ENCODE peak calls at places on chromosomes 16 and 17, in eight cellular contexts. One of them, this sample, is unnamed.

GRCh38 chr17:47301161-47301560 is 22.6 kb upstream of the EFCAB13 start:
- DNase-seq in AG10803: no peak
- DNase-seq in neural progenitor cell: no peak
- DNase-seq in tibial artery: no peak
- DNase-seq in AG09309: no peak
- DNase-seq in cardiac muscle cell: no peak
- DNase-seq in pancreas: no peak
- DNase-seq in foreskin fibroblast: no peak
- DNase-seq in this sample: no peak

GRCh38 chr17:21167303-21167702 is 40.5 kb downstream of the DHRS7B start:
- DNase-seq in AG10803: peak
- DNase-seq in neural progenitor cell: no peak
- DNase-seq in tibial artery: no peak
- DNase-seq in AG09309: no peak
- DNase-seq in cardiac muscle cell: no peak
- DNase-seq in pancreas: no peak
- DNase-seq in foreskin fibroblast: peak
- DNase-seq in this sample: no peak

GRCh38 chr17:17693253-17693954 is 12.1 kb downstream of the RAI1 start:
- DNase-seq in AG10803: no peak
- DNase-seq in neural progenitor cell: peak
- DNase-seq in tibial artery: peak
- DNase-seq in AG09309: no peak
- DNase-seq in cardiac muscle cell: peak
- DNase-seq in pancreas: peak
- DNase-seq in foreskin fibroblast: no peak
- DNase-seq in this sample: no peak

GRCh38 chr17:76924345-76925332 is 56.4 kb downstream of the MGAT5B start:
- DNase-seq in AG10803: no peak
- DNase-seq in neural progenitor cell: no peak
- DNase-seq in tibial artery: no peak
- DNase-seq in AG09309: no peak
- DNase-seq in cardiac muscle cell: no peak
- DNase-seq in pancreas: no peak
- DNase-seq in foreskin fibroblast: no peak
- DNase-seq in this sample: no peak

GRCh38 chr16:61858996-61859395 is 177.2 kb downstream of the CDH8 start:
- DNase-seq in AG10803: peak
- DNase-seq in neural progenitor cell: no peak
- DNase-seq in tibial artery: no peak
- DNase-seq in AG09309: peak
- DNase-seq in cardiac muscle cell: no peak
- DNase-seq in pancreas: no peak
- DNase-seq in foreskin fibroblast: peak
- DNase-seq in this sample: no peak

GRCh38 chr17:14019186-14019956 is 49.9 kb upstream of the COX10 start:
- DNase-seq in AG10803: peak
- DNase-seq in neural progenitor cell: no peak
- DNase-seq in tibial artery: no peak
- DNase-seq in AG09309: no peak
- DNase-seq in cardiac muscle cell: no peak
- DNase-seq in pancreas: no peak
- DNase-seq in foreskin fibroblast: peak
- DNase-seq in this sample: peak

GRCh38 chr16:57482845-57483545 is 3.3 kb downstream of the DOK4 start:
- DNase-seq in AG10803: no peak
- DNase-seq in neural progenitor cell: no peak
- DNase-seq in tibial artery: peak
- DNase-seq in AG09309: no peak
- DNase-seq in cardiac muscle cell: no peak
- DNase-seq in pancreas: peak
- DNase-seq in foreskin fibroblast: no peak
- DNase-seq in this sample: no peak

GRCh38 chr16:55988013-55988412 is 112.8 kb upstream of the CES5A start:
- DNase-seq in AG10803: no peak
- DNase-seq in neural progenitor cell: no peak
- DNase-seq in tibial artery: no peak
- DNase-seq in AG09309: no peak
- DNase-seq in cardiac muscle cell: no peak
- DNase-seq in pancreas: no peak
- DNase-seq in foreskin fibroblast: no peak
- DNase-seq in this sample: no peak

GRCh38 chr16:2518823-2519710 is 1.1 kb upstream of the AMDHD2 start:
- DNase-seq in AG10803: no peak
- DNase-seq in neural progenitor cell: no peak
- DNase-seq in tibial artery: no peak
- DNase-seq in AG09309: no peak
- DNase-seq in cardiac muscle cell: no peak
- DNase-seq in pancreas: no peak
- DNase-seq in foreskin fibroblast: no peak
- DNase-seq in this sample: no peak

GRCh38 chr17:50044483-50044882 is 11.4 kb upstream of the ITGA3 start:
- DNase-seq in AG10803: no peak
- DNase-seq in neural progenitor cell: no peak
- DNase-seq in tibial artery: peak
- DNase-seq in AG09309: no peak
- DNase-seq in cardiac muscle cell: no peak
- DNase-seq in pancreas: no peak
- DNase-seq in foreskin fibroblast: no peak
- DNase-seq in this sample: no peak

GRCh38 chr17:43936434-43936833 is 5.8 kb downstream of the PPY start:
- DNase-seq in AG10803: peak
- DNase-seq in neural progenitor cell: no peak
- DNase-seq in tibial artery: no peak
- DNase-seq in AG09309: no peak
- DNase-seq in cardiac muscle cell: no peak
- DNase-seq in pancreas: no peak
- DNase-seq in foreskin fibroblast: peak
- DNase-seq in this sample: peak

GRCh38 chr17:40419559-40420331 is 2.0 kb upstream of the TOP2A start:
- DNase-seq in AG10803: no peak
- DNase-seq in neural progenitor cell: peak
- DNase-seq in tibial artery: no peak
- DNase-seq in AG09309: no peak
- DNase-seq in cardiac muscle cell: no peak
- DNase-seq in pancreas: no peak
- DNase-seq in foreskin fibroblast: no peak
- DNase-seq in this sample: no peak

GRCh38 chr17:61457226-61457983 is 5.2 kb downstream of the TBX4 start:
- DNase-seq in AG10803: no peak
- DNase-seq in neural progenitor cell: peak
- DNase-seq in tibial artery: no peak
- DNase-seq in AG09309: no peak
- DNase-seq in cardiac muscle cell: no peak
- DNase-seq in pancreas: no peak
- DNase-seq in foreskin fibroblast: no peak
- DNase-seq in this sample: no peak

GRCh38 chr17:19716108-19717030 is at the start of gene SLC47A2:
- DNase-seq in AG10803: no peak
- DNase-seq in neural progenitor cell: peak
- DNase-seq in tibial artery: peak
- DNase-seq in AG09309: no peak
- DNase-seq in cardiac muscle cell: no peak
- DNase-seq in pancreas: no peak
- DNase-seq in foreskin fibroblast: no peak
- DNase-seq in this sample: no peak

GRCh38 chr17:49964539-49965521 is 4.2 kb upstream of the DLX4 start:
- DNase-seq in AG10803: no peak
- DNase-seq in neural progenitor cell: peak
- DNase-seq in tibial artery: no peak
- DNase-seq in AG09309: no peak
- DNase-seq in cardiac muscle cell: no peak
- DNase-seq in pancreas: no peak
- DNase-seq in foreskin fibroblast: no peak
- DNase-seq in this sample: no peak

GRCh38 chr17:81735181-81736102 is 23.4 kb downstream of the SLC25A10 start:
- DNase-seq in AG10803: peak
- DNase-seq in neural progenitor cell: no peak
- DNase-seq in tibial artery: no peak
- DNase-seq in AG09309: no peak
- DNase-seq in cardiac muscle cell: no peak
- DNase-seq in pancreas: peak
- DNase-seq in foreskin fibroblast: no peak
- DNase-seq in this sample: no peak

GRCh38 chr17:4369557-4370230 is 3.2 kb upstream of the UBE2G1 start:
- DNase-seq in AG10803: no peak
- DNase-seq in neural progenitor cell: no peak
- DNase-seq in tibial artery: no peak
- DNase-seq in AG09309: no peak
- DNase-seq in cardiac muscle cell: no peak
- DNase-seq in pancreas: no peak
- DNase-seq in foreskin fibroblast: no peak
- DNase-seq in this sample: no peak

GRCh38 chr17:74549343-74549742 is 3.4 kb upstream of the CD300C start:
- DNase-seq in AG10803: no peak
- DNase-seq in neural progenitor cell: no peak
- DNase-seq in tibial artery: no peak
- DNase-seq in AG09309: no peak
- DNase-seq in cardiac muscle cell: no peak
- DNase-seq in pancreas: no peak
- DNase-seq in foreskin fibroblast: no peak
- DNase-seq in this sample: no peak

GRCh38 chr16:88451586-88452484 is 1.2 kb upstream of the ZFPM1 start:
- DNase-seq in AG10803: no peak
- DNase-seq in neural progenitor cell: no peak
- DNase-seq in tibial artery: no peak
- DNase-seq in AG09309: no peak
- DNase-seq in cardiac muscle cell: no peak
- DNase-seq in pancreas: peak
- DNase-seq in foreskin fibroblast: no peak
- DNase-seq in this sample: no peak

DNA sequence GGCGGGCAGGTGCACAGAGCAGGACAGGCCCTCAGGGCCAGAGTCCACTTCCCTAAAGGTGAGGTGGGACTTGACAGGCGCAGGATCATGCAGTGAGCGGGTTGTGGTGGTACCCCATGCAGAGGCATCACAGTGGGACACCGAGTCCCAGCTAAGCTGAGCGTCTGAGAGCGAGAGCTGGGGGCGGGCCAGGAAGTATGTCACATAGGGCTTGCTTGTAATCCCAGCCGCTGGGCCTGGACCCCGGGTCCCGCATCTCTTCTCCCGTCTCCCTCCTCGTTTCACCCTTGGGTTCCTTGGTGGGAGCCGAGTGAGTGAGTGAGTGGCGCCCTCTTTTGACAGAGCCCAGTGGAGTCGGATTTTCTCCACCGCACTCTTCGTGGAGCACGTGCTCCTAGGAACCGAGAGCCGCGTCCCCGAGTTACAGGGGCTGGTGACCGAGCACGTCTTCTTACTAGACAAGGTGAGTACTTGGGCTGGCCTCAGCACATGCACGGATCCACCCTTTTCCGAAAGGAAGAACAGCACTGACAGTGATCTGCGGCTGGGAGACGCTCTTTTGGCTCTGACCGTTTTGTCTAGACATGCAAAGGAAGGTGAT is 50.8 kb upstream of the ENDOV start:
- DNase-seq in AG10803: no peak
- DNase-seq in neural progenitor cell: peak
- DNase-seq in tibial artery: no peak
- DNase-seq in AG09309: no peak
- DNase-seq in cardiac muscle cell: peak
- DNase-seq in pancreas: peak
- DNase-seq in foreskin fibroblast: no peak
- DNase-seq in this sample: no peak
- TF ChIP-seq CTCF in AG10803: peak
- TF ChIP-seq CTCF in neural progenitor cell: peak
- TF ChIP-seq CTCF in tibial artery: peak
- TF ChIP-seq CTCF in AG09309: peak
- TF ChIP-seq CTCF in cardiac muscle cell: peak
- TF ChIP-seq CTCF in pancreas: no peak
- TF ChIP-seq CTCF in foreskin fibroblast: peak
- TF ChIP-seq CTCF in this sample: peak

GRCh38 chr16:86772671-86773338 is 194.5 kb downstream of the FOXL1 start:
- DNase-seq in AG10803: peak
- DNase-seq in neural progenitor cell: peak
- DNase-seq in tibial artery: peak
- DNase-seq in AG09309: no peak
- DNase-seq in cardiac muscle cell: no peak
- DNase-seq in pancreas: no peak
- DNase-seq in foreskin fibroblast: peak
- DNase-seq in this sample: peak
- TF ChIP-seq CTCF in AG10803: no peak
- TF ChIP-seq CTCF in neural progenitor cell: peak
- TF ChIP-seq CTCF in tibial artery: no peak
- TF ChIP-seq CTCF in AG09309: no peak
- TF ChIP-seq CTCF in cardiac muscle cell: no peak
- TF ChIP-seq CTCF in pancreas: no peak
- TF ChIP-seq CTCF in foreskin fibroblast: no peak
- TF ChIP-seq CTCF in this sample: peak

GRCh38 chr16:6684076-6684673 is 648.5 kb upstream of the RBFOX1 start:
- DNase-seq in AG10803: no peak
- DNase-seq in neural progenitor cell: peak
- DNase-seq in tibial artery: no peak
- DNase-seq in AG09309: no peak
- DNase-seq in cardiac muscle cell: peak
- DNase-seq in pancreas: peak
- DNase-seq in foreskin fibroblast: no peak
- DNase-seq in this sample: no peak

GRCh38 chr16:6687593-6687992 is 645.1 kb upstream of the RBFOX1 start:
- DNase-seq in AG10803: no peak
- DNase-seq in neural progenitor cell: no peak
- DNase-seq in tibial artery: no peak
- DNase-seq in AG09309: no peak
- DNase-seq in cardiac muscle cell: no peak
- DNase-seq in pancreas: no peak
- DNase-seq in foreskin fibroblast: no peak
- DNase-seq in this sample: no peak

DNA sequence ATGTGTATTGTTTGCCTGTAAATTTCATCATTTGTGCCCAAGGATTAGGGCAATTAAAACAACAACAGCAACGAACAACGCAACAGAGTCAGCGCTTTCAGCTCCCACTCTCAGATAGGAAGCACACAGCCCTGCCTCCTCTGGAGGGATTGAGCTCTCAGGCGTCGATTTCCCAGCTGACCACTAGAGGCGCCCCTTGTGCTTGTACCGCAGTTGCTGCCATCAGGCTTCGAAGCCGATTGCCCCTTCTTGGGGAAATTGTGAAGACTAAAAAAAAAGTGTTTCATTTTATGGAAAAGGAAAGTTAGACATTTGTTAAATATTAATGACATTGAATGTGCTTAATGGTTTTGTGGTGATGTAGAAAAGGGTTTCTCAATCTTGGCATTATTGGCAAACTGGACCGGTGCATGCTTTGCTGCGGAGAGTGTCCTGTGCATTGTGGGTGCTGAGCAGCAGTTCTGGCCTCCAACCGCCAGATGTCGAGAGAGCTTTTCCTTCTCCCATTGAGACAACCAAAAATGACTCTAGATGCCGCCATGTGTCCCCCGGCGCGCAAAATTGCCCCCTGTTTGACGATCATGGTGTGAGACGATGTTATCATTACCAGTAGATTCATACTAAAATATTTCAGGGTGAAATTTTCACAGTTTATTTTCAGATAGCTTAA is 650.4 kb upstream of the RBFOX1 start:
- DNase-seq in AG10803: no peak
- DNase-seq in neural progenitor cell: peak
- DNase-seq in tibial artery: no peak
- DNase-seq in AG09309: no peak
- DNase-seq in cardiac muscle cell: peak
- DNase-seq in pancreas: peak
- DNase-seq in foreskin fibroblast: no peak
- DNase-seq in this sample: no peak
- TF ChIP-seq CTCF in AG10803: peak
- TF ChIP-seq CTCF in neural progenitor cell: peak
- TF ChIP-seq CTCF in tibial artery: peak
- TF ChIP-seq CTCF in AG09309: peak
- TF ChIP-seq CTCF in cardiac muscle cell: no peak
- TF ChIP-seq CTCF in pancreas: peak
- TF ChIP-seq CTCF in foreskin fibroblast: peak
- TF ChIP-seq CTCF in this sample: peak

GRCh38 chr16:72836985-72837384 is 210.9 kb downstream of the ZFHX3 start:
- DNase-seq in AG10803: no peak
- DNase-seq in neural progenitor cell: peak
- DNase-seq in tibial artery: no peak
- DNase-seq in AG09309: no peak
- DNase-seq in cardiac muscle cell: no peak
- DNase-seq in pancreas: no peak
- DNase-seq in foreskin fibroblast: no peak
- DNase-seq in this sample: no peak
- TF ChIP-seq CTCF in AG10803: no peak
- TF ChIP-seq CTCF in neural progenitor cell: peak
- TF ChIP-seq CTCF in tibial artery: no peak
- TF ChIP-seq CTCF in AG09309: no peak
- TF ChIP-seq CTCF in cardiac muscle cell: peak
- TF ChIP-seq CTCF in pancreas: no peak
- TF ChIP-seq CTCF in foreskin fibroblast: no peak
- TF ChIP-seq CTCF in this sample: peak

This sample was measured in HFFc6.